ENCODE peak calls at places on chromosomes 3 and 15, in seven cellular contexts. J, I, K, V, R, B and L are unnamed samples.

GRCh38 chr3:32840086-32840841 is 22.5 kb downstream of the TRIM71 start:
- DNase-seq in J (peak), I (no peak), K (no peak), V (no peak), R (no peak), B (no peak), L (no peak)

GRCh38 chr3:125202197-125202596 is 10.4 kb downstream of the SLC12A8 start:
- DNase-seq in J (no peak), I (no peak), K (no peak), V (no peak), R (no peak), B (peak), L (peak)

GRCh38 chr15:76328106-76328696 is 8.4 kb upstream of the ISL2 start:
- DNase-seq in J (no peak), I (no peak), K (no peak), V (no peak), R (no peak), B (no peak), L (no peak)

GRCh38 chr15:51046799-51047449 is 47.8 kb downstream of the TNFAIP8L3 start:
- DNase-seq in J (no peak), I (peak), K (peak), V (peak), R (no peak), B (peak), L (peak)

GRCh38 chr3:17634964-17635363 is 107.5 kb downstream of the TBC1D5 start:
- DNase-seq in J (no peak), I (no peak), K (no peak), V (no peak), R (no peak), B (no peak), L (no peak)

GRCh38 chr3:194129581-194130133 is 6.3 kb upstream of the HES1 start:
- DNase-seq in J (no peak), I (peak), K (peak), V (no peak), R (no peak), B (no peak), L (peak)

GRCh38 chr3:107833046-107833445 is 257.8 kb downstream of the CD47 start:
- DNase-seq in J (no peak), I (no peak), K (no peak), V (no peak), R (no peak), B (peak), L (peak)

GRCh38 chr15:30649952-30650929 is 24.3 kb downstream of the ARHGAP11B start:
- DNase-seq in J (no peak), I (peak), K (no peak), V (no peak), R (no peak), B (peak), L (peak)

GRCh38 chr3:139472380-139473010 is 3.8 kb downstream of the RBP2 start:
- DNase-seq in J (no peak), I (no peak), K (no peak), V (no peak), R (no peak), B (no peak), L (no peak)

GRCh38 chr15:40081691-40082194 is 26.9 kb downstream of the BMF start:
- DNase-seq in J (no peak), I (peak), K (peak), V (peak), R (no peak), B (peak), L (peak)

GRCh38 chr3:127043041-127043641 is 60.2 kb downstream of the PLXNA1 start:
- DNase-seq in J (peak), I (peak), K (no peak), V (peak), R (peak), B (no peak), L (peak)

DNA sequence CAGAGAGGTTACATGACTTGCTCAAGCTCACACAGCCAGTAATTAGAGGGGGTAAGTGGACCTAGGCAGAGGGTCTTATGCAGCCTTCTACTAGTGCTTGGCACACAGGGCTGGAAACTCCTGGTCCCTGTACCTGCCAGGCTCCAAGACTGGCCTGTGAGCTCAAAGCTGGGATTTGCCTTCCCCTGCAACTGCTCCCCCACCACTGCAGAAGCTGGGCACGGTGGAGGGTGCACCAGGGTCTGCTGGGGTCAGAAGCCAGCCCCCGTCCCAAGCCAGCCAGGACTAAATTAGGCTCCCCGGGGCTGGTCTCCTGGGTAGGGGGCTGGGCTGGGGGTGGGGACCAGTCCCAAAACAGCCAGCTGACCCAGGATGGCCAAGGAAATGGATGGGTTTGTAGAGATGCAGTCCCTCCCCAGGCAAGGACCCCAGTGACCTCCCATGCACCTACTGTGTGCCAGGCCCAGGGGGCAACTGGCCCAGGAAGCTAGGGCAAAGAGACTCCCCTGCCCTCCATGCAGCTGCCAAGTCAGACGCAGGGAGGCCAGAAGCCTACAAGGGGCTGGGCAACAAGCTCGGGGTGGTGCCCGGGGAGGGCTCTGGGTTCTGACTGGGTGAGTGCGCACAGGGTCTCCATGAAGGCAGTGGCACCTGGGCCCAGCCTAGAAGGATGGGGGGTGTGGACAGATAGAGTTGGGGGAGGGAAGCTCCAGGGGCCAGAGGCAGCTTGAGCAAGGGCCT is 51.8 kb upstream of the LINGO1 start:
- DNase-seq in J (no peak), I (no peak), K (no peak), V (no peak), R (no peak), B (no peak), L (no peak)
- TF ChIP-seq CTCF in J (no peak), I (no peak), K (no peak), V (no peak), R (no peak), B (no peak), L (no peak)

GRCh38 chr3:181103605-181104004 is 114.1 kb upstream of the DNAJC19 start:
- DNase-seq in J (no peak), I (no peak), K (no peak), V (no peak), R (no peak), B (no peak), L (no peak)
- TF ChIP-seq CTCF in J (no peak), I (no peak), K (no peak), V (no peak), R (peak), B (no peak), L (no peak)

DNA sequence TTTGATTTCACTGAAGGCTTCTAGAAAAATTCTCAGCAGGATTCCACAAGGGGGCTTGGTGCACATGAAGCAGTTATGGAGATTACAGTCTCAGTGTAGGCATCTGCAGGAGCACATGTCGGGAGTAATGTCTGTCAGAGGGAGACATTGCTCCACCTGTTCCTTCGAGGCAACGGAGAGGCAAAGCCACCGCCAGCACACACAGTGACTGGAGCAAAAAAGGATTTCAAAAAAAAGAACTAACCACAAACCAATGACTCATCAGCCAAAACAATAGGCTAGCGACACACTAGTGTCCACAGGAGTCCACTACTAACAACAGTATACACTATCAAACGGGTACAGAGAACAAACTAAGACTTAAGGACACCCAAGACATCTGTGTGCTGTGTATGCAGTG is 68.9 kb downstream of the NPTN start:
- DNase-seq in J (no peak), I (peak), K (no peak), V (no peak), R (no peak), B (peak), L (peak)
- TF ChIP-seq CTCF in J (no peak), I (peak), K (no peak), V (no peak), R (no peak), B (peak), L (peak)

GRCh38 chr15:83733691-83734090 is 79.8 kb downstream of the ADAMTSL3 start:
- DNase-seq in J (no peak), I (no peak), K (no peak), V (no peak), R (no peak), B (no peak), L (no peak)

GRCh38 chr15:83734487-83734886 is 80.6 kb downstream of the ADAMTSL3 start:
- DNase-seq in J (no peak), I (no peak), K (no peak), V (peak), R (peak), B (no peak), L (peak)

DNA sequence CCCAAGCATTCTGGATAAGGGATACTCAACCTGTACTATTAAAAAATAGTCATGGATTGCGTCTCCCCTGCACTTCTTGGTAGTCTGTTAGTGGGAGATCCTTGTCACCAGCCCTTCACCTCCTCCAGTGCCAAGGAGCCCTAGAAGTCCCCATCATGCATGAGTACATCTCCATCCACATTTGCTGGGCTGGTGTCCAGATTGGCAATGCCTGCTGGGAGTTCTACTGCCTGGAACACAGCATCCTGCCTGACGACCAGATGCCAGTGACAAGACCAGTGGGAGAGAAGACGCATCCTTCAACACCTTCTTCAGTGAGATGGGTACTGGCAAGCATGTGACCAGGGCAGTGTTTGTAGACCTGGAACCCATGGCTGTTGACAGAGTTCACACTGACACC is 85.7 kb downstream of the ADAMTSL3 start:
- DNase-seq in J (no peak), I (no peak), K (no peak), V (no peak), R (no peak), B (no peak), L (no peak)
- TF ChIP-seq CTCF in J (no peak), I (no peak), K (no peak), V (no peak), R (no peak), B (no peak), L (no peak)